ENCODE peak calls at places on chromosomes 6 and 20, in eight cellular contexts. C is DMS79 treated with DMSO at 0.1 percent for 48 hours; I is psoas muscle; T is GM20000; F is stimulated activated CD8-positive, alpha-beta memory T cell treated with anti-CD3 and anti-CD28 coated beads, Interleukin-15, amount 100 ng/mL, for 24 hours; Q is HT-29; Y is stimulated activated CD4-positive, alpha-beta T cell treated with anti-CD3 and anti-CD28 coated beads, Interleukin-2, amount 100 ng/mL, for 24 hours; S is NCI-H510A treated with DMSO at 0.1 percent for 48 hours. R is an unnamed sample.

GRCh38 chr6:2976571-2977085 is 5.3 kb upstream of the SERPINB6 start:
- DNase-seq in C (no peak), I (no peak), T (no peak), F (no peak), Q (no peak), Y (no peak), S (no peak), R (no peak)

GRCh38 chr6:147941143-147941542 is 401.5 kb upstream of the SASH1 start:
- DNase-seq in C (no peak), I (no peak), T (no peak), F (no peak), Q (no peak), Y (no peak), S (no peak), R (no peak)

GRCh38 chr6:26315274-26315673 is 49.7 kb upstream of the BTN3A2 start:
- DNase-seq in C (no peak), I (no peak), T (no peak), F (no peak), Q (no peak), Y (no peak), S (no peak), R (no peak)

GRCh38 chr6:134774244-134774643 is 175.7 kb downstream of the ALDH8A1 start:
- DNase-seq in C (no peak), I (no peak), T (no peak), F (no peak), Q (no peak), Y (no peak), S (no peak), R (no peak)

GRCh38 chr6:64527899-64528298 is 892.3 kb downstream of the PHF3 start:
- DNase-seq in C (no peak), I (no peak), T (no peak), F (no peak), Q (no peak), Y (no peak), S (no peak), R (no peak)

GRCh38 chr6:170149681-170150589 is 140.9 kb downstream of the DLL1 start:
- DNase-seq in C (no peak), I (no peak), T (no peak), F (no peak), Q (no peak), Y (no peak), S (peak; percentile 64), R (no peak)

GRCh38 chr6:52503853-52504777 is 72.7 kb downstream of the TRAM2 start:
- DNase-seq in C (peak; percentile 99), I (peak; percentile 92), T (no peak), F (no peak), Q (peak; percentile 99), Y (no peak), S (peak; percentile 99), R (no peak)

GRCh38 chr6:152575621-152576150 is 61.5 kb downstream of the SYNE1 start:
- DNase-seq in C (no peak), I (no peak), T (no peak), F (no peak), Q (no peak), Y (no peak), S (no peak), R (no peak)

GRCh38 chr6:168514216-168514615 is 73.2 kb downstream of the SMOC2 start:
- DNase-seq in C (no peak), I (peak; percentile 60), T (no peak), F (no peak), Q (peak; percentile 50), Y (no peak), S (no peak), R (no peak)

GRCh38 chr20:13211956-13212618 is 9.0 kb upstream of the ISM1 start:
- DNase-seq in C (no peak), I (no peak), T (no peak), F (no peak), Q (no peak), Y (no peak), S (no peak), R (no peak)

GRCh38 chr6:1423578-1423977 is 34.2 kb downstream of the FOXF2 start:
- DNase-seq in C (no peak), I (no peak), T (no peak), F (no peak), Q (no peak), Y (no peak), S (no peak), R (no peak)

GRCh38 chr6:79947191-79948173 is at the start of gene ELOVL4:
- DNase-seq in C (peak; percentile 90), I (peak; percentile 60), T (peak; percentile 55), F (peak; percentile 25), Q (no peak), Y (peak; percentile 71), S (peak; percentile 75), R (peak; percentile 32)

GRCh38 chr20:5665417-5665816 is 84.8 kb upstream of the SHLD1 start:
- DNase-seq in C (no peak), I (no peak), T (no peak), F (no peak), Q (no peak), Y (no peak), S (no peak), R (no peak)

GRCh38 chr20:1397710-1398109 is 4.9 kb upstream of the FKBP1A start:
- DNase-seq in C (no peak), I (no peak), T (no peak), F (no peak), Q (no peak), Y (no peak), S (no peak), R (no peak)